ENCODE peak calls at places on chromosomes 12 and 14, in four cellular contexts. One of them, this sample, is unnamed.
A peak's percentile ranks its signal among the peaks of the same experiment; 100 is the strongest.

GRCh38 chr12:27779416-27779815 is 617 bp upstream of the KLHL42 start:
- DNase-seq in nephron progenitor cell: peak; percentile 17
- DNase-seq in MM.1S: peak; percentile 8
- DNase-seq in psoas muscle: no peak
- DNase-seq in this sample: no peak

GRCh38 chr14:81990312-81990761 is 456.7 kb upstream of the SEL1L start:
- DNase-seq in MM.1S: peak; percentile 36
- DNase-seq in psoas muscle: no peak
- DNase-seq in nephron progenitor cell: peak; percentile 67
- DNase-seq in this sample: no peak

GRCh38 chr12:68290126-68290525 is 36.7 kb upstream of the IL22 start:
- DNase-seq in psoas muscle: no peak
- DNase-seq in MM.1S: peak; percentile 75
- DNase-seq in nephron progenitor cell: no peak
- DNase-seq in this sample: no peak

GRCh38 chr14:65267856-65268255 is 144.7 kb upstream of the FUT8 start:
- DNase-seq in nephron progenitor cell: no peak
- DNase-seq in MM.1S: no peak
- DNase-seq in psoas muscle: no peak
- DNase-seq in this sample: no peak

GRCh38 chr12:119117936-119118335 is 60.8 kb upstream of the HSPB8 start:
- DNase-seq in MM.1S: no peak
- DNase-seq in nephron progenitor cell: no peak
- DNase-seq in psoas muscle: no peak
- DNase-seq in this sample: no peak

GRCh38 chr12:83954939-83955601 is 957.5 kb downstream of the SLC6A15 start:
- DNase-seq in psoas muscle: no peak
- DNase-seq in nephron progenitor cell: no peak
- DNase-seq in MM.1S: no peak
- DNase-seq in this sample: no peak

GRCh38 chr12:108850854-108851573 is 6.4 kb downstream of the SSH1 start:
- DNase-seq in psoas muscle: peak; percentile 72
- DNase-seq in MM.1S: no peak
- DNase-seq in nephron progenitor cell: no peak
- DNase-seq in this sample: no peak

GRCh38 chr12:84136862-84137367 is 775.7 kb downstream of the SLC6A15 start:
- DNase-seq in psoas muscle: no peak
- DNase-seq in nephron progenitor cell: no peak
- DNase-seq in MM.1S: no peak
- DNase-seq in this sample: no peak

GRCh38 chr12:27012982-27013255 is 1.3 kb downstream of the TM7SF3 start:
- DNase-seq in MM.1S: no peak
- DNase-seq in psoas muscle: no peak
- DNase-seq in nephron progenitor cell: no peak
- DNase-seq in this sample: no peak

GRCh38 chr12:105882404-105882803 is 256.4 kb downstream of the NUAK1 start:
- DNase-seq in nephron progenitor cell: no peak
- DNase-seq in psoas muscle: peak; percentile 71
- DNase-seq in MM.1S: no peak
- DNase-seq in this sample: no peak

GRCh38 chr12:67772276-67773169 is 124.0 kb downstream of the DYRK2 start:
- DNase-seq in psoas muscle: no peak
- DNase-seq in MM.1S: no peak
- DNase-seq in nephron progenitor cell: peak; percentile 52
- DNase-seq in this sample: peak; percentile 49

GRCh38 chr14:102487204-102487577 is 22.4 kb downstream of the ANKRD9 start:
- DNase-seq in nephron progenitor cell: no peak
- DNase-seq in MM.1S: no peak
- DNase-seq in psoas muscle: no peak
- DNase-seq in this sample: no peak

GRCh38 chr12:57195655-57196371 is 20.8 kb upstream of the NXPH4 start:
- DNase-seq in MM.1S: peak; percentile 55
- DNase-seq in nephron progenitor cell: no peak
- DNase-seq in psoas muscle: no peak
- DNase-seq in this sample: no peak

GRCh38 chr12:14618990-14619389 is 51.3 kb upstream of the PLBD1 start:
- DNase-seq in psoas muscle: no peak
- DNase-seq in nephron progenitor cell: no peak
- DNase-seq in MM.1S: no peak
- DNase-seq in this sample: no peak

GRCh38 chr12:5874514-5874913 is 70.5 kb downstream of the ANO2 start:
- DNase-seq in nephron progenitor cell: no peak
- DNase-seq in MM.1S: no peak
- DNase-seq in psoas muscle: no peak
- DNase-seq in this sample: no peak

GRCh38 chr14:56796259-56796658 is 14.0 kb downstream of the OTX2 start:
- DNase-seq in MM.1S: no peak
- DNase-seq in nephron progenitor cell: no peak
- DNase-seq in psoas muscle: no peak
- DNase-seq in this sample: no peak

GRCh38 chr12:118061011-118061875 is at the start of gene WSB2:
- DNase-seq in psoas muscle: peak; percentile 83
- DNase-seq in MM.1S: peak; percentile 6
- DNase-seq in nephron progenitor cell: peak; percentile 75
- DNase-seq in this sample: no peak

GRCh38 chr12:125299840-125300239 is 234.6 kb downstream of the AACS start:
- DNase-seq in psoas muscle: no peak
- DNase-seq in nephron progenitor cell: no peak
- DNase-seq in MM.1S: no peak
- DNase-seq in this sample: no peak

GRCh38 chr14:105881021-105881930 is 354.9 kb downstream of the TMEM121 start:
- DNase-seq in MM.1S: no peak
- DNase-seq in nephron progenitor cell: no peak
- DNase-seq in psoas muscle: no peak
- DNase-seq in this sample: no peak

GRCh38 chr12:3962661-3963483 is 89.7 kb upstream of the PARP11 start:
- DNase-seq in nephron progenitor cell: no peak
- DNase-seq in psoas muscle: no peak
- DNase-seq in MM.1S: no peak
- DNase-seq in this sample: no peak

GRCh38 chr14:51442513-51443175 is 202.6 kb downstream of the TMX1 start:
- DNase-seq in MM.1S: no peak
- DNase-seq in nephron progenitor cell: no peak
- DNase-seq in psoas muscle: no peak
- DNase-seq in this sample: peak; percentile 94

GRCh38 chr14:100873083-100873482 is 30.4 kb downstream of the RTL1 start:
- DNase-seq in nephron progenitor cell: no peak
- DNase-seq in MM.1S: no peak
- DNase-seq in psoas muscle: peak; percentile 13
- DNase-seq in this sample: no peak

GRCh38 chr14:100472491-100472890 is 114.7 kb downstream of the BEGAIN start:
- DNase-seq in MM.1S: no peak
- DNase-seq in nephron progenitor cell: no peak
- DNase-seq in psoas muscle: no peak
- DNase-seq in this sample: no peak

GRCh38 chr12:22728989-22729388 is 104.0 kb downstream of the ETNK1 start:
- DNase-seq in psoas muscle: no peak
- DNase-seq in nephron progenitor cell: no peak
- DNase-seq in MM.1S: peak; percentile 56
- DNase-seq in this sample: no peak

GRCh38 chr14:81418057-81418790 is 18.1 kb upstream of the STON2 start:
- DNase-seq in psoas muscle: no peak
- DNase-seq in MM.1S: no peak
- DNase-seq in nephron progenitor cell: no peak
- DNase-seq in this sample: no peak

GRCh38 chr14:50792634-50793068 is 38.3 kb downstream of the NIN start:
- DNase-seq in MM.1S: no peak
- DNase-seq in nephron progenitor cell: no peak
- DNase-seq in psoas muscle: peak; percentile 63
- DNase-seq in this sample: no peak

This sample was measured in AG04449.